ENCODE peak calls at places on chromosomes 11 and 22, in five cellular contexts. I is HS-5; K is COR-L47; S is CD4-positive, alpha-beta T cell; P is BE2C. U is an unnamed sample.

GRCh38 chr22:49372111-49372529 is 455.6 kb downstream of the BRD1 start:
- DNase-seq in I (no peak), K (no peak), S (no peak), P (no peak), U (no peak)

GRCh38 chr11:103652013-103652412 is 384.4 kb upstream of the DDI1 start:
- DNase-seq in I (no peak), K (no peak), S (no peak), P (no peak), U (no peak)

GRCh38 chr11:17599460-17599925 is 52.4 kb downstream of the OTOG start:
- DNase-seq in I (no peak), K (no peak), S (no peak), P (no peak), U (no peak)

GRCh38 chr11:64560941-64561340 is 30.1 kb upstream of the SLC22A12 start:
- DNase-seq in I (no peak), K (no peak), S (no peak), P (no peak), U (no peak)

GRCh38 chr11:31919175-31919574 is 108.1 kb upstream of the PAX6 start:
- DNase-seq in I (no peak), K (no peak), S (no peak), P (no peak), U (no peak)

GRCh38 chr11:123585721-123586120 is 68.7 kb downstream of the SCN3B start:
- DNase-seq in I (no peak), K (no peak), S (no peak), P (no peak), U (no peak)

GRCh38 chr11:96188625-96189006 is 154.4 kb downstream of the MAML2 start:
- DNase-seq in I (no peak), K (no peak), S (no peak), P (no peak), U (no peak)

GRCh38 chr22:27752771-27753170 is 48.8 kb downstream of the MN1 start:
- DNase-seq in I (no peak), K (no peak), S (no peak), P (no peak), U (peak)

GRCh38 chr11:60854140-60854846 is 1.5 kb downstream of the PTGDR2 start:
- DNase-seq in I (no peak), K (no peak), S (no peak), P (no peak), U (no peak)

GRCh38 chr22:30605449-30606110 is 1.4 kb upstream of the TCN2 start:
- DNase-seq in I (no peak), K (peak), S (peak), P (peak), U (no peak)

GRCh38 chr11:57457643-57458023 is 2.7 kb upstream of the RTN4RL2 start:
- DNase-seq in I (no peak), K (no peak), S (no peak), P (no peak), U (no peak)

GRCh38 chr11:122523841-122524531 is 131.5 kb upstream of the UBASH3B start:
- DNase-seq in I (no peak), K (no peak), S (no peak), P (no peak), U (peak)

GRCh38 chr11:20117291-20117690 is 43.0 kb downstream of the DBX1 start:
- DNase-seq in I (no peak), K (no peak), S (no peak), P (no peak), U (no peak)

GRCh38 chr11:88315981-88316441 is 21.5 kb downstream of the CTSC start:
- DNase-seq in I (no peak), K (no peak), S (no peak), P (no peak), U (no peak)

GRCh38 chr11:46348986-46349401 is 1.7 kb downstream of the DGKZ start:
- DNase-seq in I (no peak), K (peak), S (no peak), P (no peak), U (no peak)

GRCh38 chr11:94224078-94224477 is 80.3 kb upstream of the IZUMO1R start:
- DNase-seq in I (no peak), K (no peak), S (no peak), P (no peak), U (no peak)

GRCh38 chr11:102802341-102802740 is 4.4 kb upstream of the MMP1 start:
- DNase-seq in I (peak), K (no peak), S (no peak), P (no peak), U (no peak)

GRCh38 chr22:50252081-50253045 is 1.3 kb upstream of the HDAC10 start:
- DNase-seq in I (no peak), K (peak), S (peak), P (peak), U (no peak)

GRCh38 chr11:19803506-19803998 is 90.9 kb downstream of the NAV2 start:
- DNase-seq in I (no peak), K (no peak), S (no peak), P (no peak), U (no peak)

GRCh38 chr22:33838644-33839043 is 81.6 kb downstream of the LARGE1 start:
- DNase-seq in I (no peak), K (no peak), S (no peak), P (no peak), U (no peak)

GRCh38 chr11:64114231-64114630 is 51.7 kb downstream of the MACROD1 start:
- DNase-seq in I (no peak), K (no peak), S (no peak), P (no peak), U (no peak)

GRCh38 chr22:30044369-30044768 is 35.9 kb upstream of the HORMAD2 start:
- DNase-seq in I (peak), K (no peak), S (no peak), P (peak), U (no peak)

GRCh38 chr11:116835042-116835772 is 2.2 kb downstream of the APOA1 start:
- DNase-seq in I (no peak), K (no peak), S (no peak), P (no peak), U (no peak)

GRCh38 chr11:117930668-117931330 is 1.6 kb upstream of the TMPRSS13 start:
- DNase-seq in I (no peak), K (no peak), S (no peak), P (no peak), U (no peak)

GRCh38 chr22:23067023-23067650 is 3.2 kb upstream of the GNAZ start:
- DNase-seq in I (no peak), K (no peak), S (no peak), P (peak), U (no peak)

GRCh38 chr22:50078246-50078645 is 7.0 kb downstream of the MLC1 start:
- DNase-seq in I (no peak), K (no peak), S (no peak), P (no peak), U (no peak)

GRCh38 chr11:69942333-69942820 is 123.2 kb upstream of the FGF3 start:
- DNase-seq in I (no peak), K (no peak), S (no peak), P (no peak), U (no peak)

GRCh38 chr11:119121811-119122124 is 388 bp downstream of the HINFP start:
- DNase-seq in I (no peak), K (no peak), S (no peak), P (no peak), U (no peak)

GRCh38 chr11:66745356-66746235 is 16.6 kb upstream of the SPTBN2 start:
- DNase-seq in I (no peak), K (peak), S (peak), P (no peak), U (no peak)

GRCh38 chr11:37124384-37124783 is 526.3 kb upstream of the RAG2 start:
- DNase-seq in I (peak), K (no peak), S (no peak), P (no peak), U (no peak)

GRCh38 chr22:28002863-28003565 is 84.0 kb upstream of the PITPNB start:
- DNase-seq in I (no peak), K (no peak), S (no peak), P (no peak), U (no peak)

GRCh38 chr22:39091136-39092081 is 5.6 kb upstream of the APOBEC3H start:
- DNase-seq in I (no peak), K (no peak), S (no peak), P (no peak), U (no peak)